ENCODE peak calls at places on chromosome 16, in eight cellular contexts. P is cardiac muscle cell, D is colonic mucosa, B is PC-9, Q is ascending aorta, T is transverse colon, J is Caco-2, A is left ventricle myocardium inferior. U is an unnamed sample. For H3K36me3 and H3K4me1, the result is how much of the 10 kb centered on the place peaks cover.

GRCh38 chr16:1779741-1780676 is 2.4 kb downstream of the SPSB3 start:
- DNase-seq in A (no peak), D (no peak), P (no peak), B (no peak), Q (no peak), J (no peak), T (peak), U (no peak)

GRCh38 chr16:70706948-70707465 is 21.2 kb upstream of the MTSS2 start:
- DNase-seq in B (peak), A (no peak), P (no peak), Q (no peak), D (no peak), J (no peak), T (no peak), U (no peak)

GRCh38 chr16:80330803-80331202 is 210.0 kb upstream of the DYNLRB2 start:
- DNase-seq in A (no peak), J (no peak), Q (no peak), B (no peak), D (peak), P (no peak), T (peak), U (no peak)

GRCh38 chr16:88792668-88793587 is 7.9 kb upstream of the PIEZO1 start:
- DNase-seq in B (no peak), D (no peak), J (no peak), P (no peak), A (no peak), T (no peak), Q (no peak), U (no peak)

GRCh38 chr16:50671644-50672260 is 9.4 kb downstream of the SNX20 start:
- DNase-seq in D (peak), Q (no peak), T (no peak), B (peak), A (no peak), P (no peak), J (peak), U (peak)

GRCh38 chr16:55668337-55669281 is 12.8 kb downstream of the SLC6A2 start:
- DNase-seq in P (no peak), Q (no peak), T (no peak), A (no peak), J (no peak), D (no peak), B (peak), U (no peak)

GRCh38 chr16:70258065-70258464 is 6.3 kb upstream of the EXOSC6 start:
- DNase-seq in J (no peak), P (no peak), B (no peak), A (no peak), D (no peak), Q (no peak), T (no peak), U (no peak)

GRCh38 chr16:85512716-85513115 is 100.4 kb upstream of the GSE1 start:
- DNase-seq in T (no peak), J (no peak), D (no peak), Q (no peak), B (no peak), P (no peak), A (no peak), U (no peak)

GRCh38 chr16:57283214-57283955 is 1.1 kb downstream of the PLLP start:
- DNase-seq in A (no peak), B (peak), J (peak), T (no peak), D (peak), P (no peak), Q (no peak), U (peak)

GRCh38 chr16:84310642-84311041 is 16.0 kb downstream of the WFDC1 start:
- DNase-seq in J (no peak), T (no peak), A (no peak), P (no peak), Q (no peak), D (no peak), B (no peak), U (no peak)

GRCh38 chr16:4053663-4054479 is 62.4 kb downstream of the ADCY9 start:
- DNase-seq in D (peak), J (no peak), T (peak), Q (peak), P (no peak), A (peak), B (peak), U (peak)

GRCh38 chr16:52657924-52658323 is 111.0 kb upstream of the TOX3 start:
- DNase-seq in B (no peak), P (no peak), D (no peak), J (no peak), T (no peak), A (no peak), Q (no peak), U (no peak)

GRCh38 chr16:2465653-2466415 is 5.3 kb upstream of the NTN3 start:
- DNase-seq in Q (no peak), B (no peak), T (no peak), D (no peak), J (no peak), A (no peak), P (no peak), U (no peak)

GRCh38 chr16:1787056-1787321 is 4.2 kb downstream of the NUBP2 start:
- DNase-seq in Q (no peak), A (no peak), T (no peak), D (no peak), J (no peak), B (no peak), P (no peak), U (no peak)

GRCh38 chr16:10885246-10885645 is 8.2 kb downstream of the CIITA start:
- DNase-seq in J (no peak), D (no peak), B (no peak), T (no peak), P (no peak), Q (no peak), A (no peak), U (no peak)

GRCh38 chr16:82694239-82694874 is 67.6 kb downstream of the CDH13 start:
- DNase-seq in B (no peak), A (no peak), D (no peak), T (no peak), Q (no peak), P (no peak), J (no peak), U (no peak)

GRCh38 chr16:14007460-14007859 is 63.7 kb upstream of the MRTFB start:
- DNase-seq in T (no peak), B (no peak), A (no peak), J (no peak), D (no peak), Q (no peak), P (no peak), U (no peak)

GRCh38 chr16:88384222-88385111 is 1.7 kb downstream of the ZNF469 start:
- DNase-seq in Q (no peak), J (no peak), B (peak), A (no peak), P (no peak), D (no peak), T (no peak), U (peak)

GRCh38 chr16:16112450-16113053 is 110.7 kb downstream of the ABCC6 start:
- DNase-seq in Q (no peak), T (no peak), B (no peak), J (no peak), D (no peak), P (no peak), A (no peak), U (no peak)

GRCh38 chr16:26645629-26646028 is 421.1 kb upstream of the C16orf82 start:
- DNase-seq in T (no peak), D (no peak), B (no peak), P (peak), A (no peak), J (peak), Q (no peak), U (no peak)

GRCh38 chr16:57258910-57259475 is 13.9 kb downstream of the ARL2BP start:
- DNase-seq in B (no peak), T (peak), A (no peak), J (no peak), P (no peak), D (no peak), Q (no peak), U (peak)

GRCh38 chr16:47026947-47027346 is 53.5 kb upstream of the DNAJA2 start:
- DNase-seq in J (no peak), A (no peak), D (no peak), Q (no peak), P (no peak), T (no peak), B (no peak), U (no peak)

GRCh38 chr16:23896832-23897821 is 61.3 kb downstream of the PRKCB start:
- DNase-seq in D (no peak), B (no peak), A (no peak), T (no peak), Q (no peak), J (no peak), P (no peak), U (no peak)

GRCh38 chr16:1961651-1962067 is 2.3 kb downstream of the NDUFB10 start:
- DNase-seq in T (no peak), Q (no peak), D (no peak), A (no peak), J (no peak), P (no peak), B (no peak), U (no peak)

GRCh38 chr16:27114006-27114405 is 47.3 kb downstream of the C16orf82 start:
- DNase-seq in J (no peak), B (no peak), Q (no peak), A (no peak), D (no peak), P (no peak), T (no peak), U (no peak)

GRCh38 chr16:25747160-25747758 is 55.5 kb downstream of the HS3ST4 start:
- DNase-seq in Q (no peak), A (no peak), B (peak), T (no peak), D (no peak), J (peak), P (peak), U (no peak)

GRCh38 chr16:63008688-63009087 is 972.5 kb upstream of the CDH8 start:
- DNase-seq in B (no peak), P (no peak), A (no peak), Q (no peak), D (no peak), J (no peak), T (no peak), U (no peak)

GRCh38 chr16:14564881-14565687 is 65.0 kb downstream of the PARN start:
- DNase-seq in J (no peak), A (no peak), P (no peak), Q (no peak), T (no peak), B (peak), D (no peak), U (no peak)

GRCh38 chr16:85227924-85228462 is 115.7 kb upstream of the CIBAR2 start:
- DNase-seq in D (no peak), A (no peak), B (no peak), P (peak), T (no peak), Q (no peak), J (no peak), U (no peak)

GRCh38 chr16:80158766-80159165 is 382.0 kb upstream of the DYNLRB2 start:
- DNase-seq in D (no peak), B (no peak), J (no peak), A (no peak), P (no peak), T (no peak), Q (no peak), U (no peak)

GRCh38 chr16:58661199-58661830 is 23.3 kb downstream of the SLC38A7 start:
- DNase-seq in Q (no peak), J (peak), T (peak), D (peak), P (peak), A (peak), B (peak), U (no peak)

DNA sequence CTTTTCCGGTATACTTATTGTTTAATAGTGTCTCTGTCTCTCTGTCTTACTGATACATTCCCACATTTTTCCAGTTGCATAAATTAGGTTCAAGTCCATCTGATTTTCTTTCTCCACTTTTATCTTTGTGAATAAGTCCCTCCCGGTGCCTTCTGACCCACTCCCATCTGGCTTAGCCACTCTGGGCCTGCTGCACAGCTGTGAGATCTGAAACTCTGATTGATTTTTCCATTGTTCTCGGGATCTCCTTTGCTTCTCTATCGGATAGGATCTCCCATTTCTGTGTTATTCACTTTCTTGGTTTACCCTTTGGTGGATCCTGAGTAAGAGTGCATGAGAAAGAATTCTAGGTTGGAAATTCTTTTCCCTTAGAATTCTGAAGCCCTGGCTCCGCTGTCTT is 8.6 kb downstream of the UTP4 start:
- DNase-seq in T (no peak), B (no peak), D (no peak), P (no peak), Q (no peak), J (no peak), A (no peak), U (no peak)
- H3K36me3 ChIP-seq in T (under half), B (half or more), D (under half), P (half or more), Q (half or more), J (under half), A (half or more), U (half or more)

GRCh38 chr16:67370686-67371085 is 22.6 kb downstream of the TPPP3 start:
- DNase-seq in A (no peak), D (peak), T (no peak), P (no peak), B (no peak), Q (no peak), J (no peak), U (no peak)

GRCh38 chr16:67378642-67379041 is 14.7 kb downstream of the TPPP3 start:
- DNase-seq in D (no peak), T (no peak), A (no peak), B (no peak), P (no peak), Q (no peak), J (no peak), U (no peak)

GRCh38 chr16:67375161-67375560 is 18.1 kb downstream of the TPPP3 start:
- DNase-seq in J (no peak), A (no peak), B (no peak), Q (no peak), D (no peak), T (no peak), P (no peak), U (no peak)

DNA sequence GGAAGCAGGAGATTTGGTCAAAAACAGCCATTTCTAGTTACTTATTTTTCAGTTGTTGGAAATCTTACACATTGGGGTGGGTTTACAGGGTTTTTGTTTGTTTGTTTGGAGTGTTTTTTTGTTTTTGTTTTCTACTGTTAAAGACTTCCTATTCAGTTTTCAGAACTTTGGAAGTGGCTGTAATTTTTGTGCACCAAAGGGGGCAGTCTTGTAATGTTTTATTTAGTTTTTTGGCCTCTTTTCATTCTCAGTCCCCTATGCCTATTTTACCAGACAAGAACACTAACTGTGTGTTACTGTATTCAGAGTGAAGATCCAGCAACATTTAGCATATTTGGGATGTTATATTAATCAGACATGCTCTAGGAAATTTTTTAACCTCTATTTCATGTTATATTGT is 20.6 kb downstream of the TPPP3 start:
- DNase-seq in J (peak), T (no peak), Q (no peak), B (no peak), D (no peak), A (no peak), P (no peak), U (no peak)
- TF ChIP-seq CTCF in J (peak), T (peak), Q (peak), B (peak), D (no peak), A (peak), P (peak), U (peak)

GRCh38 chr16:48862087-48862532 is 252.1 kb upstream of the N4BP1 start:
- DNase-seq in A (no peak), Q (no peak), D (peak), J (no peak), P (no peak), B (no peak), T (peak), U (no peak)

GRCh38 chr16:48865511-48865910 is 255.5 kb upstream of the N4BP1 start:
- DNase-seq in T (no peak), D (no peak), A (no peak), Q (no peak), P (no peak), J (no peak), B (no peak), U (no peak)

GRCh38 chr16:48864055-48864454 is 254.1 kb upstream of the N4BP1 start:
- DNase-seq in B (no peak), P (no peak), D (no peak), T (no peak), A (no peak), J (no peak), Q (no peak), U (no peak)

GRCh38 chr16:48860341-48860740 is 250.4 kb upstream of the N4BP1 start:
- DNase-seq in A (no peak), D (no peak), Q (no peak), T (no peak), P (no peak), J (no peak), B (no peak), U (no peak)
- H3K4me1 ChIP-seq in A (under half), D (under half), Q (under half), T (under half), P (under half), J (under half), B (under half), U (under half)

DNA sequence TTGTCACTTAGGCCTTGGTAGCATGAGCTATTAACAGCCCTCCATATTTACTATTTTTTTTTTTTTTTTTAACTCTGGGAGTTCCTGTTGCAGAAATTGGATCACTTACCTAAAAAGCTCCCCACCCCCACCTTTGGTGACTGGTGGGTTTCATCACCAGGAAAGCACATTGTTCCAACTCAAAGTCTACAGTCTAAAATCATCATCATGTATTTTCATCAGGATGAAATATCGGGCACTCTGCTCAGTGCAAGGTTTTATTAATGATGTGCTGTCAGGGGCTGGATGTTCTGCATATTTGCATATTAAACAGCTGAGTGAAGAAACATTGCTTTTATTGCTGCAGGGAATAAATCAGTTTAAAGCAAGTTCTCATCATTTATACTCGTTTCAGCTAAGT is 576.9 kb downstream of the WWOX start:
- DNase-seq in P (no peak), T (no peak), Q (no peak), B (no peak), D (no peak), J (no peak), A (no peak), U (no peak)
- H3K36me3 ChIP-seq in P (under half), T (under half), Q (under half), B (under half), D (under half), J (under half), A (under half), U (under half)

GRCh38 chr16:12057276-12057675 is 80.7 kb downstream of the SNX29 start:
- DNase-seq in Q (no peak), J (no peak), P (no peak), B (no peak), A (no peak), D (no peak), T (peak), U (peak)

GRCh38 chr16:12054396-12054795 is 77.9 kb downstream of the SNX29 start:
- DNase-seq in B (no peak), T (no peak), D (no peak), P (no peak), J (no peak), Q (no peak), A (no peak), U (no peak)

GRCh38 chr16:12050361-12050760 is 73.8 kb downstream of the SNX29 start:
- DNase-seq in P (no peak), D (no peak), T (no peak), J (no peak), Q (no peak), A (no peak), B (no peak), U (no peak)

GRCh38 chr16:12059216-12059769 is 82.8 kb downstream of the SNX29 start:
- DNase-seq in J (no peak), P (peak), Q (no peak), D (no peak), T (no peak), A (peak), B (peak), U (no peak)

GRCh38 chr16:12054868-12055267 is 78.3 kb downstream of the SNX29 start:
- DNase-seq in P (no peak), T (no peak), B (no peak), A (no peak), Q (no peak), D (no peak), J (no peak), U (no peak)
- TF ChIP-seq CTCF in P (no peak), T (no peak), B (no peak), A (no peak), Q (no peak), D (no peak), J (no peak), U (no peak)

DNA sequence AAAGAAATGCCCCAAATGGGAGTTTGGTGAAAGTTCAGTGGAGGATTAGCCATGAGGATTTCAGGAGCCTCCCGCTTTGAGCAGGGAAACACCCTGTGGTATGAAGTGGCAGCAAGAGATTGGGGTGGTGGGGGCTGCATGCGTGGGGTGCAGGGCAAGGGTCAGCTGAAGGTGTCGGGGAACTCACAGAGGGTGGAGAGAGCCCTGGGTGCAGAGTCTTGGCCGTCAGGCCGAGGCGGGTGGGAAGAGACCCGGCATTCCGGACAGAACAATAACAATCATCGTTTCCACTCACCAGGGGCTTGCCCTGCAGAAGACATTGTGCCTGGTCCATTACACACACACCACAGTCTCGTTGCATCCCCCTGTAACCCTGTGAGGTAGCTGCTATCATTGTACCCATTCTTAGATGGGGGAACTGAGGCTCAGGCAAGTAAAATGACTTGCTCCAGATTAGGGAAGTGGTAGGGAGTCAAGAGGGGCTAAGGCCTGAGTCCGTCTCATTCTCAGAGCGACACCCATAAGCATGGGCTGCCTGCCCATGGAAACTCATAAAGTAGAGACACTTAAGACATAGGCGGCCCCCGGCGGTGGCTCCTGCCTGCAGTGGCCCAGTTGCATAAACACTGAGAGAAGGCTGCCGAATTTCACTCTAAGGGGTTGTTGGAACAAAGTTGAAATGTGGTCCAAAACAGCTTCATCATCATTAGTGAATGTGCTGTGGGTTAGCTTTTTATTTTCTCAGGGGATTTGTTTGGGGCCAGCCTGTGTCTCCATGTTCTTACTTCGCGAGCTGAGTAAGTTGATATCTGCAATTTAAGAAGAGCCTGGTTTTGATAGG is 93.3 kb downstream of the CMIP start:
- DNase-seq in A (no peak), T (no peak), Q (no peak), P (no peak), D (no peak), J (no peak), B (no peak), U (peak)
- H3K4me1 ChIP-seq in A (under half), T (under half), Q (under half), P (under half), D (under half), J (under half), B (under half), U (under half)

U was measured in lower lobe of right lung.